ENCODE peak calls at places on chromosomes 5 and 9, in ten cellular contexts. One of them, this sample, is unnamed.

GRCh38 chr5:175479125-175479881 is 943 bp downstream of the SFXN1 start:
- DNase-seq in sigmoid colon: no peak
- DNase-seq in HCT116: no peak
- DNase-seq in endothelial cell of umbilical vein: no peak
- DNase-seq in HL-60: no peak
- DNase-seq in GM12892: no peak
- DNase-seq in transverse colon: peak; percentile 69
- DNase-seq in upper lobe of left lung: no peak
- DNase-seq in spleen: no peak
- DNase-seq in GM23338: peak; percentile 53
- DNase-seq in this sample: no peak

GRCh38 chr5:107196500-107196899 is 474.2 kb downstream of the EFNA5 start:
- DNase-seq in HL-60: no peak
- DNase-seq in sigmoid colon: no peak
- DNase-seq in upper lobe of left lung: no peak
- DNase-seq in GM23338: no peak
- DNase-seq in transverse colon: no peak
- DNase-seq in endothelial cell of umbilical vein: no peak
- DNase-seq in HCT116: no peak
- DNase-seq in GM12892: no peak
- DNase-seq in spleen: no peak
- DNase-seq in this sample: no peak

GRCh38 chr9:83019246-83019645 is 43.7 kb downstream of the RASEF start:
- DNase-seq in upper lobe of left lung: no peak
- DNase-seq in HL-60: no peak
- DNase-seq in sigmoid colon: no peak
- DNase-seq in transverse colon: no peak
- DNase-seq in spleen: no peak
- DNase-seq in HCT116: no peak
- DNase-seq in GM12892: no peak
- DNase-seq in GM23338: no peak
- DNase-seq in endothelial cell of umbilical vein: no peak
- DNase-seq in this sample: no peak

GRCh38 chr5:418681-419121 is 24.3 kb upstream of the EXOC3 start:
- DNase-seq in GM23338: no peak
- DNase-seq in HCT116: no peak
- DNase-seq in HL-60: peak; percentile 79
- DNase-seq in GM12892: no peak
- DNase-seq in spleen: no peak
- DNase-seq in upper lobe of left lung: no peak
- DNase-seq in transverse colon: no peak
- DNase-seq in sigmoid colon: peak; percentile 62
- DNase-seq in endothelial cell of umbilical vein: no peak
- DNase-seq in this sample: no peak

GRCh38 chr5:127425868-127426267 is 91.6 kb upstream of the PRRC1 start:
- DNase-seq in GM12892: no peak
- DNase-seq in transverse colon: no peak
- DNase-seq in HCT116: no peak
- DNase-seq in upper lobe of left lung: no peak
- DNase-seq in sigmoid colon: no peak
- DNase-seq in GM23338: no peak
- DNase-seq in spleen: no peak
- DNase-seq in HL-60: peak; percentile 16
- DNase-seq in endothelial cell of umbilical vein: no peak
- DNase-seq in this sample: no peak

GRCh38 chr5:39352931-39353330 is 11.4 kb downstream of the C9 start:
- DNase-seq in HL-60: no peak
- DNase-seq in endothelial cell of umbilical vein: no peak
- DNase-seq in sigmoid colon: no peak
- DNase-seq in transverse colon: no peak
- DNase-seq in HCT116: no peak
- DNase-seq in GM23338: no peak
- DNase-seq in spleen: no peak
- DNase-seq in upper lobe of left lung: no peak
- DNase-seq in GM12892: no peak
- DNase-seq in this sample: no peak

GRCh38 chr5:95563367-95563766 is 8.5 kb downstream of the ARSK start:
- DNase-seq in spleen: no peak
- DNase-seq in GM12892: no peak
- DNase-seq in endothelial cell of umbilical vein: no peak
- DNase-seq in GM23338: no peak
- DNase-seq in HCT116: no peak
- DNase-seq in upper lobe of left lung: no peak
- DNase-seq in transverse colon: no peak
- DNase-seq in HL-60: no peak
- DNase-seq in sigmoid colon: no peak
- DNase-seq in this sample: no peak

GRCh38 chr5:142186821-142187594 is 78.4 kb downstream of the NDFIP1 start:
- DNase-seq in spleen: no peak
- DNase-seq in transverse colon: no peak
- DNase-seq in HCT116: no peak
- DNase-seq in endothelial cell of umbilical vein: no peak
- DNase-seq in sigmoid colon: no peak
- DNase-seq in GM12892: no peak
- DNase-seq in upper lobe of left lung: no peak
- DNase-seq in HL-60: no peak
- DNase-seq in GM23338: no peak
- DNase-seq in this sample: no peak

GRCh38 chr5:149152317-149152746 is 11.0 kb downstream of the ABLIM3 start:
- DNase-seq in upper lobe of left lung: no peak
- DNase-seq in transverse colon: no peak
- DNase-seq in GM23338: no peak
- DNase-seq in HCT116: no peak
- DNase-seq in sigmoid colon: no peak
- DNase-seq in spleen: no peak
- DNase-seq in HL-60: no peak
- DNase-seq in GM12892: no peak
- DNase-seq in endothelial cell of umbilical vein: peak; percentile 80
- DNase-seq in this sample: no peak

GRCh38 chr5:149151717-149152116 is 10.4 kb downstream of the ABLIM3 start:
- DNase-seq in HL-60: no peak
- DNase-seq in sigmoid colon: no peak
- DNase-seq in GM12892: no peak
- DNase-seq in upper lobe of left lung: no peak
- DNase-seq in spleen: no peak
- DNase-seq in endothelial cell of umbilical vein: peak; percentile 55
- DNase-seq in GM23338: peak; percentile 39
- DNase-seq in HCT116: no peak
- DNase-seq in transverse colon: no peak
- DNase-seq in this sample: no peak

GRCh38 chr5:149149942-149150341 is 8.6 kb downstream of the ABLIM3 start:
- DNase-seq in GM23338: no peak
- DNase-seq in HCT116: no peak
- DNase-seq in GM12892: no peak
- DNase-seq in HL-60: no peak
- DNase-seq in spleen: no peak
- DNase-seq in endothelial cell of umbilical vein: no peak
- DNase-seq in transverse colon: no peak
- DNase-seq in upper lobe of left lung: no peak
- DNase-seq in sigmoid colon: no peak
- DNase-seq in this sample: no peak

GRCh38 chr5:149147673-149148072 is 6.4 kb downstream of the ABLIM3 start:
- DNase-seq in spleen: no peak
- DNase-seq in transverse colon: no peak
- DNase-seq in GM23338: no peak
- DNase-seq in sigmoid colon: no peak
- DNase-seq in HL-60: no peak
- DNase-seq in HCT116: no peak
- DNase-seq in endothelial cell of umbilical vein: no peak
- DNase-seq in GM12892: no peak
- DNase-seq in upper lobe of left lung: no peak
- DNase-seq in this sample: no peak

GRCh38 chr5:149150457-149150856 is 9.2 kb downstream of the ABLIM3 start:
- DNase-seq in sigmoid colon: no peak
- DNase-seq in GM23338: no peak
- DNase-seq in GM12892: no peak
- DNase-seq in endothelial cell of umbilical vein: peak; percentile 89
- DNase-seq in transverse colon: no peak
- DNase-seq in HL-60: no peak
- DNase-seq in spleen: no peak
- DNase-seq in HCT116: no peak
- DNase-seq in upper lobe of left lung: no peak
- DNase-seq in this sample: no peak
- TF ChIP-seq POLR2AphosphoS5 in sigmoid colon: no peak
- TF ChIP-seq POLR2AphosphoS5 in GM23338: no peak
- TF ChIP-seq POLR2AphosphoS5 in GM12892: no peak
- TF ChIP-seq POLR2AphosphoS5 in endothelial cell of umbilical vein: peak; percentile 24
- TF ChIP-seq POLR2AphosphoS5 in transverse colon: no peak
- TF ChIP-seq POLR2AphosphoS5 in HL-60: no peak
- TF ChIP-seq POLR2AphosphoS5 in spleen: no peak
- TF ChIP-seq POLR2AphosphoS5 in HCT116: no peak
- TF ChIP-seq POLR2AphosphoS5 in upper lobe of left lung: no peak
- TF ChIP-seq POLR2AphosphoS5 in this sample: no peak

DNA sequence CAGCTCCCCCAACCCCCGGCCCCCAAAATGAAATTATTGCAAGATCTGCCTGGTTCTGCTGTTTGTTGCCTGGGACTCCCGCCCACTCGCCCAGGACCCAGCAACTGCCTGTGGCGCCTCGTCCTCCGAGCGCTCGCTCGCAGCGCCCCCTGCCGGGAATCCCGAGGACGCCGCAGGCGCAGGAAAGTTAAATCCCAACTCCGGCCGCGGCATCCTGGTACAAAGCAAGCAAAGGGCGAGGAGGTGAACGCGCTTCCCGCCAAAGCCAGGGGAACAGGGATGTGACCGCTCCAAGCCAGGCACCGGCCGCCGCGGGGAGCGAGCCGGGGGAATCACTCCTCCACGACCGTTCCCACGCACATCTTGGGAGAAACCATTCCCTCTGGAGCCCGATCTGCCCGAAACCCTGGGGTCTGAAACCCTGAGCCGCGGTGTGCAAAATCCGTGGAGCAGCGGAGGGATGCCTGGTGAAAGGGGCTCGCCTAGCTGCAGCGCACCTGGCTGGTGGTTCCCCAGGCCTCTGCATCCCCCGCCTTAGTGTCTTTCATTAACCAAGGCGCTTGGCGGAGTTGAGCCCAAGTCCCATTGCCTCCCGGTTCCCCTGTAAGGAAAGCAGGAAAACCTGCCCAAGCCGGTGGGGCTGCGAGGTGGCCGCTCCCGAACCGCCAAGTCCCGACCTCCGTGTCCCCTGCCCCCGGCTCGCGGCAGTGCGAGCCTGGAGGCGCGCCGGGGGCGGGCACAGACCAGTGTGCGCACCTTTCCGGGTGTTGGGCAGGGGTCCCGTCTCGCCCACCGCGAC is 1.2 kb downstream of the SEMA5A start:
- DNase-seq in transverse colon: peak; percentile 89
- DNase-seq in upper lobe of left lung: peak; percentile 81
- DNase-seq in GM23338: peak; percentile 93
- DNase-seq in sigmoid colon: peak; percentile 92
- DNase-seq in endothelial cell of umbilical vein: peak; percentile 48
- DNase-seq in GM12892: peak; percentile 40
- DNase-seq in HCT116: no peak
- DNase-seq in spleen: peak; percentile 86
- DNase-seq in HL-60: peak; percentile 19
- DNase-seq in this sample: peak; percentile 87
- TF ChIP-seq POLR2AphosphoS5 in transverse colon: peak; percentile 87
- TF ChIP-seq POLR2AphosphoS5 in upper lobe of left lung: no peak
- TF ChIP-seq POLR2AphosphoS5 in GM23338: peak; percentile 42
- TF ChIP-seq POLR2AphosphoS5 in sigmoid colon: no peak
- TF ChIP-seq POLR2AphosphoS5 in endothelial cell of umbilical vein: no peak
- TF ChIP-seq POLR2AphosphoS5 in GM12892: no peak
- TF ChIP-seq POLR2AphosphoS5 in HCT116: no peak
- TF ChIP-seq POLR2AphosphoS5 in spleen: peak; percentile 52
- TF ChIP-seq POLR2AphosphoS5 in HL-60: no peak
- TF ChIP-seq POLR2AphosphoS5 in this sample: peak; percentile 63

GRCh38 chr9:100600511-100601079 is 22.7 kb downstream of the CAVIN4 start:
- DNase-seq in endothelial cell of umbilical vein: no peak
- DNase-seq in sigmoid colon: no peak
- DNase-seq in upper lobe of left lung: no peak
- DNase-seq in HCT116: no peak
- DNase-seq in GM23338: no peak
- DNase-seq in transverse colon: no peak
- DNase-seq in spleen: no peak
- DNase-seq in GM12892: no peak
- DNase-seq in HL-60: no peak
- DNase-seq in this sample: no peak

GRCh38 chr9:100598641-100599145 is 20.8 kb downstream of the CAVIN4 start:
- DNase-seq in upper lobe of left lung: peak; percentile 88
- DNase-seq in transverse colon: peak; percentile 90
- DNase-seq in GM23338: peak; percentile 99
- DNase-seq in HCT116: peak; percentile 75
- DNase-seq in spleen: peak; percentile 94
- DNase-seq in endothelial cell of umbilical vein: peak; percentile 77
- DNase-seq in sigmoid colon: peak; percentile 86
- DNase-seq in HL-60: peak; percentile 73
- DNase-seq in GM12892: peak; percentile 39
- DNase-seq in this sample: peak; percentile 69

GRCh38 chr9:100601216-100601615 is 23.3 kb downstream of the CAVIN4 start:
- DNase-seq in transverse colon: peak; percentile 49
- DNase-seq in endothelial cell of umbilical vein: peak; percentile 52
- DNase-seq in HL-60: peak; percentile 69
- DNase-seq in upper lobe of left lung: peak; percentile 38
- DNase-seq in sigmoid colon: no peak
- DNase-seq in GM12892: no peak
- DNase-seq in HCT116: peak; percentile 61
- DNase-seq in spleen: no peak
- DNase-seq in GM23338: peak; percentile 90
- DNase-seq in this sample: no peak

GRCh38 chr9:100597236-100597635 is 19.4 kb downstream of the CAVIN4 start:
- DNase-seq in upper lobe of left lung: no peak
- DNase-seq in GM23338: no peak
- DNase-seq in sigmoid colon: no peak
- DNase-seq in spleen: no peak
- DNase-seq in HCT116: no peak
- DNase-seq in GM12892: no peak
- DNase-seq in endothelial cell of umbilical vein: no peak
- DNase-seq in transverse colon: no peak
- DNase-seq in HL-60: no peak
- DNase-seq in this sample: no peak

DNA sequence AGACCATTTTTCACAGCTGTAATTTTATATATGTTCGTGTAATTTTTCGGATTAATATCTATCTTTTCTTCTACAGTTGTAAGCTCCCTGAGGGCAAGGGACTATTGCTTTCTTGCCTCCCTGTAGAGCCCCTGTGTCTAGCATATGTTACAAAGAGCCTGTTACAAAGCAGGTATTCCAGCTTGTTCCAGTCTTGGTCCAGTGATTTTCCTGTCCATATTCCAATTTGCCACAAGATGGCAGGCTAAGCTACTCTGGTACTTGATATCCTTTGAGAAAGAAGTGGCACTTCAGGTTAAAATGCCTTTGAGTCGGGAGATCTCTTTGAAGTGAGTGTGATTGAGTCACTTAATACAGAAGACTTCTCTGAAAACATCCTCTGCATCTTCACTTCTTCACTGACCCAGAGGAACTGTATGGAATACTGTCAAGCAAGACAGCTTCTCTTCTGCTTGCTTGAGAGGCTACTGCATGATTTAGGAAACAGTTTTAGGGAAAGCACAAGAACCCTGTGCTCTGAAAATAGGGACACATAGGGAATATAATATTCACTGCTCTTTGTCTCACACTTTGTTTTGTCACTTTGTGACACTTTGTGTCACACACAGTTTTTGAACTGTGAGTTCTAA is 24.5 kb downstream of the CAVIN4 start:
- DNase-seq in upper lobe of left lung: peak; percentile 45
- DNase-seq in transverse colon: no peak
- DNase-seq in sigmoid colon: no peak
- DNase-seq in HL-60: peak; percentile 24
- DNase-seq in endothelial cell of umbilical vein: peak; percentile 70
- DNase-seq in GM23338: peak; percentile 90
- DNase-seq in HCT116: peak; percentile 71
- DNase-seq in spleen: no peak
- DNase-seq in GM12892: no peak
- DNase-seq in this sample: no peak
- TF ChIP-seq POLR2AphosphoS5 in upper lobe of left lung: no peak
- TF ChIP-seq POLR2AphosphoS5 in transverse colon: no peak
- TF ChIP-seq POLR2AphosphoS5 in sigmoid colon: no peak
- TF ChIP-seq POLR2AphosphoS5 in HL-60: no peak
- TF ChIP-seq POLR2AphosphoS5 in endothelial cell of umbilical vein: no peak
- TF ChIP-seq POLR2AphosphoS5 in GM23338: no peak
- TF ChIP-seq POLR2AphosphoS5 in HCT116: no peak
- TF ChIP-seq POLR2AphosphoS5 in spleen: no peak
- TF ChIP-seq POLR2AphosphoS5 in GM12892: no peak
- TF ChIP-seq POLR2AphosphoS5 in this sample: no peak

DNA sequence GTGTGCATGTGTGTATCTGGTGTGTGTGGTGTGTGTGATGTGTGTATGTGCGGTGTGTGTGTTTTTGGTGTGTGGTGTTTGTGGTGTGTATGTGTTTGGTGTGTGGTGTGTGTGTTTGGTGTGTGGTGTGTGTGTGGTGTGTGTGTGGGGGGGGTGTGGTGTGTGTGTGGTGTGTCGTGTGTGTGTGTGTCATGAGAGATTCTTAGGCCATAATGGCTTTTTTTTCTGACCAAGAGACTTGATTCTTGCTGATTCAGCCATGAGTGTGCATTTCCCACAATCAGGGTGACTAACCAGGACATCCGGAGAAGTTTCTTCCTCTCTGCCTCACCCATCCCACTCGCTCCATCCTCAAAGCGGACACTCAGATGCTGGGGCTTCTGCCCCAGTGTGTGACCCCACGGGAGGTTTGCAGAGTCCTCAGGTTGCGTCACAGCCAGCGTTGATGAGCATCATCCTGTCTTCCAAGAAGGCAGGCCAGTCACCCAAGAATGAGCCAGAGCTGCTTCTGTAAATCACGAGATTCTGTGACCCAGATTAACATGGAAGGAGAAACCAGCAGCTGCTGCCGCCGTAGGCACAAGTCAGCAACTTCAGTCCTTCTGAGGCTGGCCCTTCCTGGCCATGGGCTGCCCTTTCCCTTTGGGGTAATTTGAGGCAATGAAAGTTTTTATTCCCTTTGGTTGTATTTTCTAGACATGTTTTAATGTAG is 12.5 kb upstream of the CTSL start:
- DNase-seq in endothelial cell of umbilical vein: peak; percentile 88
- DNase-seq in sigmoid colon: peak; percentile 98
- DNase-seq in HCT116: peak; percentile 76
- DNase-seq in transverse colon: peak; percentile 73
- DNase-seq in upper lobe of left lung: peak; percentile 88
- DNase-seq in spleen: no peak
- DNase-seq in HL-60: peak; percentile 21
- DNase-seq in GM23338: peak; percentile 27
- DNase-seq in GM12892: no peak
- DNase-seq in this sample: no peak
- TF ChIP-seq POLR2AphosphoS5 in endothelial cell of umbilical vein: peak; percentile 77
- TF ChIP-seq POLR2AphosphoS5 in sigmoid colon: peak; percentile 60
- TF ChIP-seq POLR2AphosphoS5 in HCT116: peak; percentile 42
- TF ChIP-seq POLR2AphosphoS5 in transverse colon: peak; percentile 79
- TF ChIP-seq POLR2AphosphoS5 in upper lobe of left lung: peak; percentile 96
- TF ChIP-seq POLR2AphosphoS5 in spleen: peak; percentile 69
- TF ChIP-seq POLR2AphosphoS5 in HL-60: no peak
- TF ChIP-seq POLR2AphosphoS5 in GM23338: no peak
- TF ChIP-seq POLR2AphosphoS5 in GM12892: no peak
- TF ChIP-seq POLR2AphosphoS5 in this sample: peak; percentile 45

This sample was measured in breast epithelium.